ENCODE peak calls at places on chromosome 12, in ten cellular contexts. I, H, K, O, E, F, N, U, G and B are unnamed samples.

GRCh38 chr12:12333980-12334709 is 15.9 kb downstream of the MANSC1 start:
- DNase-seq in I (peak; percentile 49), O (peak; percentile 27), E (peak; percentile 83), F (peak; percentile 56), N (peak; percentile 59), H (peak; percentile 72), G (peak; percentile 71), K (peak; percentile 55), U (no peak), B (peak; percentile 51)

GRCh38 chr12:49043856-49044258 is 16.7 kb downstream of the KMT2D start:
- DNase-seq in E (peak; percentile 82), K (peak; percentile 87), N (peak; percentile 76), G (peak; percentile 76), O (peak; percentile 56), H (peak; percentile 54), U (no peak), F (peak; percentile 85), I (peak; percentile 23), B (no peak)

GRCh38 chr12:57765698-57766463 is 997 bp downstream of the CYP27B1 start:
- DNase-seq in F (no peak), K (no peak), G (no peak), N (no peak), H (peak; percentile 54), I (no peak), U (no peak), E (no peak), O (no peak), B (no peak)

GRCh38 chr12:6215932-6216494 is 15.8 kb downstream of the CD9 start:
- DNase-seq in I (peak; percentile 92), F (no peak), H (peak; percentile 83), O (no peak), G (no peak), E (no peak), N (peak; percentile 71), U (peak; percentile 97), K (no peak), B (peak; percentile 98)

GRCh38 chr12:57519758-57520007 is 631 bp downstream of the DDIT3 start:
- DNase-seq in O (no peak), I (no peak), K (no peak), N (no peak), G (peak; percentile 30), E (no peak), F (no peak), H (no peak), U (no peak), B (no peak)

GRCh38 chr12:53696655-53697321 is 20.9 kb upstream of the ATP5MC2 start:
- DNase-seq in F (no peak), H (no peak), I (no peak), O (no peak), E (no peak), N (no peak), U (no peak), K (no peak), G (no peak), B (no peak)

GRCh38 chr12:65721541-65722190 is 102.6 kb upstream of the HMGA2 start:
- DNase-seq in G (no peak), H (no peak), E (no peak), K (no peak), O (no peak), I (no peak), N (no peak), U (no peak), F (no peak), B (no peak)

GRCh38 chr12:88052686-88053085 is 23.5 kb upstream of the C12orf50 start:
- DNase-seq in F (no peak), G (no peak), O (no peak), N (peak; percentile 66), E (peak; percentile 63), I (peak; percentile 34), K (no peak), U (no peak), H (peak; percentile 56), B (no peak)

GRCh38 chr12:56636675-56637540 is 6.8 kb upstream of the BAZ2A start:
- DNase-seq in I (peak; percentile 99), K (peak; percentile 98), E (peak; percentile 99), H (peak; percentile 100), U (peak; percentile 96), G (peak; percentile 94), O (peak; percentile 84), F (peak; percentile 91), N (peak; percentile 93), B (peak; percentile 97)

GRCh38 chr12:78208106-78208505 is 377.4 kb downstream of the NAV3 start:
- DNase-seq in O (no peak), G (no peak), H (peak; percentile 45), F (no peak), N (no peak), I (peak; percentile 67), E (no peak), U (no peak), K (no peak), B (no peak)

GRCh38 chr12:8658361-8658760 is 4.3 kb downstream of the MFAP5 start:
- DNase-seq in G (no peak), O (no peak), N (no peak), I (peak; percentile 98), H (peak; percentile 54), E (no peak), K (no peak), U (no peak), F (no peak), B (peak; percentile 12)

GRCh38 chr12:123148223-123148622 is 2.7 kb downstream of the PITPNM2 start:
- DNase-seq in N (no peak), F (no peak), O (no peak), E (no peak), G (no peak), H (no peak), U (no peak), I (no peak), K (no peak), B (no peak)

GRCh38 chr12:43882578-43883178 is 46.8 kb downstream of the TMEM117 start:
- DNase-seq in O (no peak), G (peak; percentile 47), N (peak; percentile 55), I (peak; percentile 50), H (peak; percentile 75), E (peak; percentile 70), F (no peak), U (no peak), K (peak; percentile 5), B (peak; percentile 52)

GRCh38 chr12:16344269-16344668 is 3.2 kb upstream of the MGST1 start:
- DNase-seq in N (no peak), O (no peak), G (no peak), I (peak; percentile 40), E (no peak), H (peak; percentile 43), K (no peak), U (no peak), F (no peak), B (no peak)

GRCh38 chr12:56206373-56207166 is 15.2 kb downstream of the RNF41 start:
- DNase-seq in K (peak; percentile 16), O (no peak), I (peak; percentile 54), H (peak; percentile 76), N (peak; percentile 43), E (peak; percentile 53), F (no peak), U (no peak), G (no peak), B (peak; percentile 41)

GRCh38 chr12:753401-754237 is 1.2 kb downstream of the WNK1 start:
- DNase-seq in O (no peak), G (peak; percentile 52), U (no peak), K (peak; percentile 43), F (peak; percentile 44), E (peak; percentile 70), I (peak; percentile 21), H (peak; percentile 52), N (peak; percentile 45), B (no peak)

GRCh38 chr12:120536064-120536791 is 2.1 kb downstream of the RNF10 start:
- DNase-seq in U (no peak), I (no peak), N (no peak), F (no peak), E (peak; percentile 40), H (no peak), K (peak; percentile 6), G (peak; percentile 42), O (no peak), B (no peak)